ENCODE peak calls at places on chromosome 2, in ten cellular contexts. Q, D, O, A, T, L, J, W, P and V are unnamed samples.

GRCh38 chr2:111662771-111663470 is 221.1 kb downstream of the ANAPC1 start:
- DNase-seq in A (peak; percentile 10), T (no peak), W (no peak), Q (no peak), O (no peak), P (no peak), J (no peak), L (no peak), D (no peak), V (no peak)

GRCh38 chr2:120914839-120915521 is 179.3 kb downstream of the GLI2 start:
- DNase-seq in Q (no peak), L (no peak), T (no peak), W (peak; percentile 90), D (peak; percentile 86), P (peak; percentile 81), J (no peak), O (no peak), A (peak; percentile 94), V (no peak)

GRCh38 chr2:56410140-56410539 is 226.3 kb downstream of the CCDC85A start:
- DNase-seq in A (peak; percentile 11), W (no peak), D (no peak), L (no peak), T (no peak), O (no peak), Q (no peak), J (no peak), P (no peak), V (no peak)

GRCh38 chr2:139033300-139033699 is 253.1 kb upstream of the NXPH2 start:
- DNase-seq in O (no peak), D (no peak), P (no peak), L (no peak), A (no peak), W (no peak), Q (no peak), J (no peak), T (no peak), V (no peak)

GRCh38 chr2:181627545-181627944 is 29.4 kb downstream of the CERKL start:
- DNase-seq in Q (no peak), T (no peak), P (no peak), J (no peak), O (no peak), A (peak; percentile 1), D (no peak), W (no peak), L (no peak), V (no peak)

GRCh38 chr2:224059178-224059577 is 20.1 kb upstream of the SERPINE2 start:
- DNase-seq in J (no peak), T (no peak), Q (no peak), O (no peak), D (no peak), P (no peak), A (no peak), L (no peak), W (no peak), V (no peak)

GRCh38 chr2:104804148-104804890 is 49.6 kb upstream of the POU3F3 start:
- DNase-seq in D (no peak), T (no peak), P (no peak), J (no peak), W (no peak), Q (peak; percentile 38), A (no peak), L (no peak), O (no peak), V (no peak)

GRCh38 chr2:241217320-241218031 is 29.0 kb downstream of the ANO7 start:
- DNase-seq in O (peak; percentile 25), A (peak; percentile 72), J (no peak), Q (peak; percentile 92), P (peak; percentile 87), T (peak; percentile 25), W (peak; percentile 82), L (no peak), D (peak; percentile 90), V (peak; percentile 80)

GRCh38 chr2:108614659-108615058 is 80.4 kb downstream of the LIMS1 start:
- DNase-seq in D (no peak), L (no peak), T (no peak), Q (no peak), J (no peak), P (no peak), O (no peak), A (no peak), W (no peak), V (no peak)
- H3K27ac ChIP-seq in D (no peak overlapping the region), L (no peak overlapping the region), T (no peak overlapping the region), Q (no peak overlapping the region), J (no peak overlapping the region), P (no peak overlapping the region), O (peak overlapping the region; percentile 93), A (no peak overlapping the region), W (no peak overlapping the region), V (no peak overlapping the region)

DNA sequence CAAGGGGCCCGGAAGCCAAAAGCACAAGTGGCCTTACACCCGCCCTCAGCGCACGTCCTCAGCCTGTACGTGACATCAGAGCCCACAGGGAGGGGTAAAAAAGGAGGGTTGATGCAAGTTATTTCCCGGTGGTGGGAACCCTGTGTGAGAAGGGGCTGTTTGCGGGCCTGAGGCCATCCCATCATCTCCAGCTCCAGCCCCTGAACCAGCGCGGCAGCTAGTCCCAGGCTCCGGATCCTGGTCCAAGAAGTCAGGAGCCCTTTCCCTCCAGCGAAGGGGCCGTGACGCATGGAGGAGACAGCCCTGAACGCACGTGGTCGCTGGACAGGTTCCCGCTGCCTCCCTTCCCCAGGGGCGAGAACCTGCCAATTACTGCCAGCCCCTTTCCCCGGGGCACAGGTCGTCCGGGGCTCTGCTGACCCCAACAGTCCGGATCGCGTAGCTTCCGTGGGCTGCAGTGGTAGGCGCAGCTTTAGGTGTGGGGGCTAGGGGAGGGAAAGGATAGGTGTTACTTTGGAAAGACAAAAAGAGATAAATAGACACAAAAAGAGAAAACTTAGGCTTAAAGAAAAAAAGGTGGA is 1.3 kb upstream of the LRP2 start:
- DNase-seq in P (peak; percentile 36), A (no peak), O (no peak), Q (peak; percentile 76), D (peak; percentile 81), T (peak; percentile 14), L (no peak), J (no peak), W (peak; percentile 19), V (peak; percentile 31)
- H3K27ac ChIP-seq in P (no peak overlapping the region), A (no peak overlapping the region), O (no peak overlapping the region), Q (peak overlapping the region; percentile 99), D (peak overlapping the region; percentile 30), T (no peak overlapping the region), L (no peak overlapping the region), J (no peak overlapping the region), W (no peak overlapping the region), V (peak overlapping the region; percentile 45)

GRCh38 chr2:145905371-145905770 is 1385.5 kb upstream of the ZEB2 start:
- DNase-seq in Q (no peak), O (no peak), L (no peak), P (no peak), J (no peak), T (no peak), W (no peak), D (no peak), A (no peak), V (no peak)
- H3K27ac ChIP-seq in Q (no peak overlapping the region), O (no peak overlapping the region), L (no peak overlapping the region), P (no peak overlapping the region), J (no peak overlapping the region), T (no peak overlapping the region), W (no peak overlapping the region), D (no peak overlapping the region), A (no peak overlapping the region), V (no peak overlapping the region)

DNA sequence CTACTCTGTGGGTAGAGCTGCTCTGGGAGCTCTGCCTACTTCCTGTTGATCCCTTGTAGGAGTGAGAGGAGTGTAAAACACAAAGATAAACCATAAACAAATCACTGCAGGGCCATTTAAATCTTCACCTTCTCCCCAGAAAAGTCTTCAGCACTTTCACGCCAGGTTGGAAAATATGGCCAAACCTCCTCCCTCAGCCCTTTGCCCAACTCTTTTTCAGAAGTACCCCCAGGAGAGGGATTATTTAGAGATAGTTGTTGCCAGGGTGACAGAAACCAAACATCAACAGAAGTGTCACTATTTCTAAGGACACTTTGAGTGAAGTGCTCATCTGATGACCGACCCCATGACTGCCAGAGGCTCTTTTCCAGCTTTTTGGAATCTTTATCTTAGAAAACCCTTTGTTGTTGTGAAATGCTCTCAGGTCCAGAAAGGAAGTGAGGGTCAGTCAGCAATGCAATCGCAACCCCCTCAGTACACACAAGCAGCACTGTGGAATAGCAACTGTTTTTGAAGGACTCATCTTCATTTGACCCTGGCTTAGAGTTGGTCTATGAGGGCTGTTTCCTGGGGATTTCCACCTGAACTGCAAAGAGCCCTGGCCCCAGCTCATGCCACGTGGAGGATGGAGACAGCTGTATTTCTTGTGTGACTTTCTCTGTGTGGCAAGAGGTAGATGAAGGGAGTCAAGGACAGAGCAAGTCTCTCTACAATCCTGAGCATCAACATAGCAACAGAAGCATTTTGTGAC is 114.0 kb upstream of the STON1 start:
- DNase-seq in A (no peak), J (no peak), Q (peak; percentile 47), L (no peak), D (no peak), T (no peak), P (no peak), O (no peak), W (peak; percentile 26), V (no peak)
- H3K27ac ChIP-seq in A (no peak overlapping the region), J (no peak overlapping the region), Q (no peak overlapping the region), L (no peak overlapping the region), D (no peak overlapping the region), T (no peak overlapping the region), P (no peak overlapping the region), O (no peak overlapping the region), W (no peak overlapping the region), V (peak overlapping the region; percentile 95)

GRCh38 chr2:98507940-98508689 is 63.5 kb downstream of the INPP4A start:
- DNase-seq in A (no peak), J (no peak), T (no peak), D (peak; percentile 83), Q (no peak), P (peak; percentile 86), L (no peak), W (no peak), O (no peak), V (no peak)
- H3K27ac ChIP-seq in A (no peak overlapping the region), J (no peak overlapping the region), T (peak overlapping the region; percentile 49), D (peak overlapping the region; percentile 90), Q (no peak overlapping the region), P (no peak overlapping the region), L (peak overlapping the region; percentile 13), W (no peak overlapping the region), O (no peak overlapping the region), V (peak overlapping the region; percentile 13)

DNA sequence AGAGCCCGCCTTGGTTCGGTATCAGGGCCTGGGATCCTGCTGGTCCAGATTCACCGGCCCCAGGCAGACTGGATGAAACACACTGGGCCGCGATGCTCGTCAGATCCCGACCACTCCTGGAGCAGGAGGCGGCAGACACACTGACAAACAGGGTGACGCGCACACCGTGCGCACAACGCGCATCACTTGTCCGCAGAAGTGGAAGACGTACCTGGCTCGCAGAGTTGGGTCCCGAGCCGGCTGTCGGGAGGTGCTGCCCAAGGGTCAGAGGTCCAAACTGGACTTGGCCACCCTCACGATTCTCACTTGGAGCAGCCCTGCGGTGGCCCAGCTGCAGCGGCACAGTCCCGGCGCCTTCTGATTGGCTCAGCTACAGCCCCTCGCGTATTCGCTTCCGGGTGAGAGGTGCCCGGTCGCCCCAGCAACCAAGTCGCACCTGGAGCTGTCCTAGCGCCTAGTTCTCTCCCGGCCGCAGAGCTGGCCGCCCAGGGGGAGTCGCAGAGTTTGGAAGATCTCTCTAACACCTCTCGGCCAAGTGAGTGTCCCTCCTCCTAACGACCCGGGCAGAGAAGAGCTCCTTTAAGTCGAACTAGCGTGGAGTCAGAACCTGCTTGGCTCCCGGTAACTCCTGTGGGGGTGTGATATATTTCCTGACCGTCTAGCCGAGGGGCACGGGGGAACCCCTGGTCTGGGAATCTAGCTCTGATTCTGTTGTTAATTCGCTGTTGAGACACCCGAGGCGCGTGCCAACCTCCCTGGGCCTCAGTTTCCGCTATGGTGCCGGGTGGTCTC is at the start of the genes DHX57 and MORN2:
- DNase-seq in T (peak; percentile 73), A (peak; percentile 74), D (peak; percentile 95), J (peak; percentile 69), L (peak; percentile 28), Q (peak; percentile 87), P (peak; percentile 93), W (peak; percentile 88), O (no peak), V (peak; percentile 78)
- H3K27ac ChIP-seq in T (peak within 1 kb of the TSS; percentile 89), A (peak within 1 kb of the TSS; percentile 52), D (peak within 1 kb of the TSS; percentile 63), J (peak within 1 kb of the TSS; percentile 41), L (peak within 1 kb of the TSS; percentile 7), Q (no peak within 1 kb of the TSS), P (peak within 1 kb of the TSS; percentile 10), W (peak within 1 kb of the TSS; percentile 80), O (peak within 1 kb of the TSS; percentile 81), V (peak within 1 kb of the TSS; percentile 55)